ENCODE peak calls at places on chromosomes 7 and 10, in six cellular contexts. R is HepG2, C is IMR-90, Z is GM12878, I is H1, X is K562. H is an unnamed sample.

GRCh38 chr10:86969421-86970041 is 1.2 kb downstream of the ADIRF start:
- DNase-seq in R (no peak), C (peak; percentile 57), Z (no peak), I (no peak), X (no peak), H (no peak)

GRCh38 chr10:123301077-123301875 is 147.1 kb downstream of the BUB3 start:
- DNase-seq in R (no peak), C (no peak), Z (no peak), I (no peak), X (peak; percentile 9), H (no peak)

GRCh38 chr7:129831424-129832058 is 121.2 kb downstream of the UBE2H start:
- DNase-seq in R (peak; percentile 18), C (peak; percentile 95), Z (no peak), I (no peak), X (no peak), H (peak; percentile 89)

GRCh38 chr7:121744877-121745276 is 128.1 kb upstream of the PTPRZ1 start:
- DNase-seq in R (no peak), C (no peak), Z (no peak), I (no peak), X (no peak), H (no peak)

GRCh38 chr7:24668922-24669635 is 88.2 kb downstream of the GSDME start:
- DNase-seq in R (no peak), C (peak; percentile 38), Z (no peak), I (no peak), X (no peak), H (no peak)

GRCh38 chr10:52517017-52517416 is 202.9 kb downstream of the DKK1 start:
- DNase-seq in R (no peak), C (no peak), Z (no peak), I (no peak), X (no peak), H (no peak)

GRCh38 chr7:151773795-151774194 is 103.1 kb downstream of the PRKAG2 start:
- DNase-seq in R (no peak), C (no peak), Z (no peak), I (no peak), X (no peak), H (no peak)

GRCh38 chr10:51029172-51029641 is 45.1 kb upstream of the PRKG1 start:
- DNase-seq in R (no peak), C (peak; percentile 60), Z (no peak), I (no peak), X (no peak), H (no peak)

GRCh38 chr7:135508853-135509588 is 881 bp downstream of the CNOT4 start:
- DNase-seq in R (peak; percentile 38), C (peak; percentile 20), Z (peak; percentile 13), I (no peak), X (no peak), H (no peak)

GRCh38 chr10:70455213-70455630 is 13.7 kb upstream of the NODAL start:
- DNase-seq in R (peak; percentile 44), C (no peak), Z (no peak), I (peak; percentile 86), X (no peak), H (no peak)

GRCh38 chr10:100041620-100042019 is 31.9 kb upstream of the DNMBP start:
- DNase-seq in R (no peak), C (no peak), Z (no peak), I (no peak), X (no peak), H (no peak)

GRCh38 chr7:24755541-24756416 is 1.5 kb downstream of the GSDME start:
- DNase-seq in R (peak; percentile 80), C (peak; percentile 90), Z (peak; percentile 84), I (no peak), X (no peak), H (no peak)

GRCh38 chr10:100697070-100697469 is 48.3 kb upstream of the PAX2 start:
- DNase-seq in R (peak; percentile 24), C (peak; percentile 55), Z (no peak), I (no peak), X (no peak), H (peak; percentile 80)

GRCh38 chr7:59986-60675 is 132.2 kb upstream of the FAM20C start:
- DNase-seq in R (no peak), C (no peak), Z (no peak), I (no peak), X (no peak), H (no peak)

GRCh38 chr7:94578615-94579014 is 69.0 kb downstream of the CASD1 start:
- DNase-seq in R (no peak), C (no peak), Z (no peak), I (no peak), X (no peak), H (no peak)

GRCh38 chr10:132592790-132593788 is 55.5 kb downstream of the INPP5A start:
- DNase-seq in R (no peak), C (no peak), Z (peak; percentile 62), I (no peak), X (no peak), H (no peak)

GRCh38 chr7:23383225-23383624 is 84.1 kb downstream of the MALSU1 start:
- DNase-seq in R (no peak), C (peak; percentile 59), Z (no peak), I (no peak), X (no peak), H (no peak)

GRCh38 chr7:42152353-42153205 is 84.4 kb downstream of the GLI3 start:
- DNase-seq in R (no peak), C (no peak), Z (no peak), I (no peak), X (no peak), H (no peak)

GRCh38 chr7:44112231-44112996 is 8.3 kb downstream of the AEBP1 start:
- DNase-seq in R (no peak), C (no peak), Z (no peak), I (no peak), X (peak; percentile 82), H (no peak)

GRCh38 chr7:56105508-56105907 is 768 bp downstream of the CHCHD2 start:
- DNase-seq in R (peak; percentile 73), C (peak; percentile 94), Z (no peak), I (no peak), X (no peak), H (peak; percentile 39)

DNA sequence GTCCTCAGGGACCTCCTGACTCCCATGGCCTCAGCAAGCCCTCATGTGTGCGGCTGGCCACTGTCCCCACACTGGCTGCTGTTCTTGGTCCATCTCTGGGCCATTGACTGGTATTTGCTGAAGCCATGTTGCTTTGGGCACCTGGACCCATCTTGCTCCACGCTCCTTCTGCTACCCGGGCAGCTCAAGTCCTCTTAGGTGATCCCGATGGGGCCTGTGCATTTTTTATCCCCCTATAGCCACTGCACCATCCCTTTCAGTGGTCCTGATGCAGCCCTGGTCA is 16.7 kb downstream of the RAMP3 start:
- DNase-seq in R (no peak), C (no peak), Z (no peak), I (no peak), X (no peak), H (no peak)
- H2AFZ ChIP-seq in R (no peak overlapping the region), C (no peak overlapping the region), Z (no peak overlapping the region), I (no peak overlapping the region), X (no peak overlapping the region), H (no peak overlapping the region)

GRCh38 chr10:110502851-110503301 is 5.2 kb downstream of the DUSP5 start:
- DNase-seq in R (no peak), C (peak; percentile 80), Z (peak; percentile 93), I (no peak), X (no peak), H (no peak)

GRCh38 chr10:110500515-110500905 is 2.8 kb downstream of the DUSP5 start:
- DNase-seq in R (no peak), C (peak; percentile 81), Z (no peak), I (no peak), X (no peak), H (no peak)

GRCh38 chr10:110502072-110502845 is 4.6 kb downstream of the DUSP5 start:
- DNase-seq in R (no peak), C (no peak), Z (no peak), I (no peak), X (no peak), H (no peak)

GRCh38 chr10:110499796-110500514 is 2.2 kb downstream of the DUSP5 start:
- DNase-seq in R (no peak), C (peak; percentile 58), Z (no peak), I (no peak), X (no peak), H (no peak)

DNA sequence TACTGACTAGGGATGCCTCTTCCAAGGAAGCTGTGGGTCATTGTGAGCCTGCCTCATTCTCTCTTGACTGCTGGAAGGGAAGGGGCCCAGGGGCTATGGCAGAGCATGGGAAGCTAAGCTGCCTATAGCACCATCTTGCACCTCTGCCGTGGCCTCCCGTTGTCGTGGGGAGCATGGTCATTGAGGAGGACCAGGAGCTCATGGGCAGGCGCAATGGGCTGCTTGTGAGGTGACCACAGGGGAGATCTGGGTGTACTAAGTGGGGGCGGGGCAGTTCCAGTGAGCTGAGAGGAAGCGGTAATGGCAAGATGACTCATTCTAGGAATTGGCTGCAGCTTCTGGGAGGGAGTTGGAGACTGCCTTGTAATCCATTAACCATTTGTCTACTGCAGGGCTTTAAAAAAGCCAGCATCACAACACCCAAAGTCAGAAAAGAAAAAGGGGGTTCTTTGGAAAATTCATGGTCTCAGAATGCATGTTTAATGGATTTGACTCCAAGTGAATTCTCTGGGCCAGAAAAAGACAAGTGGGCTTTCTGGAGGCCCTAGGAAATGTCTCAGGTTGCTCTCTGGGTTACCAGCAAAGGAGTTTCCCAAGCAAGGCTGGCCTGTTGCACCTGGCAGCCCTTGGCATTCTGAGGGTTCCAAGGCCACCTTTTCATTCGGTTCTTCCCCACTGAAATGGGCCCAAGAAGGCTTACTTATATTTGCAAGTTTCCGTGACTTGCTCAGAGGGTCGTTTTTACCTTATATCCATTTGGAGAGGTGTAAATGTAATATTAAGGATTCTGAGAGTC is 3.6 kb downstream of the DUSP5 start:
- DNase-seq in R (peak; percentile 59), C (peak; percentile 95), Z (peak; percentile 82), I (no peak), X (peak; percentile 71), H (peak; percentile 88)
- TF ChIP-seq CEBPB in R (no peak), C (no peak), Z (no peak), I (no peak), X (no peak), H (no peak)

DNA sequence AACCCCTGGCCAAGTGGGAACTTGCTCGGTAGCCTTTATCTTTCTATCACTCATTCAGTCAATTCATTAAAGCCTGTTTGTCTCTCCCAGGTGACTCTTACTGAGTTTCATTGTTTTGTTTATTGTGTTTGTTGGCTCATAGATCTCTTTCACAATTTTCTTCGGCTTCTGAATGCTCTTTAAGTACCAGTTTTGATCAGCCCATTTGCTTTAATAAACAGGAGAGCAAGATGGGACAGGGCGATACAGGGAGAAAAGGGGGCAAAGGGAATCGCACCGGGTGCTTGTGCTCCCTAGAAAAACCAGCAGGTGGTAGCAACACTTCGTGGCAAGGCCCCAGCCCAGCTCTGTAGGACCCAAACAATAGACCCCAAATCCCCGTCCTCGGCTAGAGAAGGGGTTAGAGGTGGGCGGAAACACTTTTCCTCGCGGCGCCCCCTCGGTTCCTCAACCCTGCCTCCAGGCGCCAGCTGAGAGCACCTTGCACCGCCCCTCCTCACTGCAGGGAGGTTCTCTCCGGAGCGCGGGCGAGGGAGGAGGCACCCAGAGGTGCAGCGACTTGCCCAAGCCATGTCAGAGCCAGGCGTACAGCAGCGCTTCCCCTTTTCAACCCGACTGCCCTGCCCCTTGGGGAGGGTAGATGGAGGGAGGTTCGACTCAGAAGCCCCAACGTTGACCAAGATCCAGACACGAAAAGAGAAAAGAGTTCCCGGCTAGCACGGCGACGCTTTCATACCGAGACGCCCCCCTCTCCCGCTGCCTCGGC is 954 bp upstream of the EPHB6 start:
- DNase-seq in R (peak; percentile 33), C (peak; percentile 39), Z (no peak), I (peak; percentile 49), X (peak; percentile 74), H (peak; percentile 35)
- H2AFZ ChIP-seq in R (no peak overlapping the region), C (peak overlapping the region; percentile 94), Z (peak overlapping the region; percentile 82), I (peak overlapping the region; percentile 65), X (peak overlapping the region; percentile 83), H (peak overlapping the region; percentile 66)

GRCh38 chr7:82442492-82443043 is 1.0 kb downstream of the CACNA2D1 start:
- DNase-seq in R (no peak), C (peak; percentile 19), Z (no peak), I (no peak), X (no peak), H (no peak)
- TF ChIP-seq CEBPB in R (no peak), C (no peak), Z (no peak), I (no peak), X (no peak), H (no peak)

GRCh38 chr10:96416643-96417042 is 57.8 kb upstream of the OPALIN start:
- DNase-seq in R (peak; percentile 76), C (no peak), Z (no peak), I (no peak), X (no peak), H (no peak)
- H2AFZ ChIP-seq in R (no peak overlapping the region), C (no peak overlapping the region), Z (no peak overlapping the region), I (no peak overlapping the region), X (no peak overlapping the region), H (no peak overlapping the region)

H was measured in HCT116.